ENCODE peak calls at places on chromosomes 2 and 18, in five cellular contexts. One of them, this sample, is unnamed.

GRCh38 chr2:65388626-65389390 is 43.6 kb downstream of the SPRED2 start:
- DNase-seq in HCT116: no peak
- DNase-seq in transverse colon: no peak
- DNase-seq in uterus: no peak
- DNase-seq in IMR-90: no peak
- DNase-seq in this sample: no peak

GRCh38 chr2:58122540-58122939 is 75.9 kb downstream of the VRK2 start:
- DNase-seq in uterus: no peak
- DNase-seq in IMR-90: no peak
- DNase-seq in transverse colon: no peak
- DNase-seq in HCT116: no peak
- DNase-seq in this sample: no peak

GRCh38 chr2:3097804-3098203 is 279.8 kb downstream of the EIPR1 start:
- DNase-seq in IMR-90: no peak
- DNase-seq in transverse colon: no peak
- DNase-seq in uterus: no peak
- DNase-seq in HCT116: no peak
- DNase-seq in this sample: no peak

GRCh38 chr2:212294816-212295215 is 243.8 kb downstream of the ERBB4 start:
- DNase-seq in HCT116: no peak
- DNase-seq in transverse colon: no peak
- DNase-seq in uterus: no peak
- DNase-seq in IMR-90: no peak
- DNase-seq in this sample: no peak

GRCh38 chr2:189601043-189601442 is 20.5 kb upstream of the SLC40A1 start:
- DNase-seq in IMR-90: peak; percentile 54
- DNase-seq in HCT116: no peak
- DNase-seq in uterus: no peak
- DNase-seq in transverse colon: no peak
- DNase-seq in this sample: no peak

GRCh38 chr2:127405252-127405605 is 13.0 kb upstream of the PROC start:
- DNase-seq in HCT116: no peak
- DNase-seq in IMR-90: no peak
- DNase-seq in uterus: no peak
- DNase-seq in transverse colon: no peak
- DNase-seq in this sample: no peak

GRCh38 chr2:168596881-168597280 is 140.8 kb downstream of the CERS6 start:
- DNase-seq in transverse colon: no peak
- DNase-seq in HCT116: peak; percentile 44
- DNase-seq in uterus: no peak
- DNase-seq in IMR-90: peak; percentile 17
- DNase-seq in this sample: no peak

GRCh38 chr18:23131693-23132319 is 3.5 kb upstream of the CABLES1 start:
- DNase-seq in HCT116: peak; percentile 73
- DNase-seq in IMR-90: peak; percentile 84
- DNase-seq in transverse colon: peak; percentile 64
- DNase-seq in uterus: peak; percentile 86
- DNase-seq in this sample: peak; percentile 63

GRCh38 chr18:910247-910646 is 5.6 kb downstream of the ADCYAP1 start:
- DNase-seq in HCT116: no peak
- DNase-seq in uterus: no peak
- DNase-seq in transverse colon: no peak
- DNase-seq in IMR-90: no peak
- DNase-seq in this sample: no peak

GRCh38 chr2:86054539-86055082 is 51.1 kb downstream of the POLR1A start:
- DNase-seq in HCT116: no peak
- DNase-seq in transverse colon: no peak
- DNase-seq in uterus: no peak
- DNase-seq in IMR-90: peak; percentile 52
- DNase-seq in this sample: no peak

GRCh38 chr2:25421289-25421688 is 79.6 kb upstream of the DNMT3A start:
- DNase-seq in IMR-90: no peak
- DNase-seq in transverse colon: no peak
- DNase-seq in uterus: no peak
- DNase-seq in HCT116: no peak
- DNase-seq in this sample: no peak

GRCh38 chr18:27057459-27058302 is 127.4 kb downstream of the CHST9 start:
- DNase-seq in IMR-90: no peak
- DNase-seq in HCT116: no peak
- DNase-seq in uterus: no peak
- DNase-seq in transverse colon: no peak
- DNase-seq in this sample: no peak

GRCh38 chr2:1603059-1603458 is 141.3 kb downstream of the PXDN start:
- DNase-seq in HCT116: no peak
- DNase-seq in uterus: no peak
- DNase-seq in IMR-90: no peak
- DNase-seq in transverse colon: no peak
- DNase-seq in this sample: peak; percentile 32

GRCh38 chr2:9781252-9781651 is 62.0 kb upstream of the TAF1B start:
- DNase-seq in uterus: no peak
- DNase-seq in transverse colon: no peak
- DNase-seq in IMR-90: no peak
- DNase-seq in HCT116: no peak
- DNase-seq in this sample: no peak

GRCh38 chr2:26088038-26088643 is 54.3 kb downstream of the RAB10 start:
- DNase-seq in HCT116: no peak
- DNase-seq in transverse colon: no peak
- DNase-seq in IMR-90: peak; percentile 36
- DNase-seq in uterus: no peak
- DNase-seq in this sample: no peak

GRCh38 chr2:128635361-128635900 is 316.8 kb upstream of the HS6ST1 start:
- DNase-seq in IMR-90: no peak
- DNase-seq in transverse colon: no peak
- DNase-seq in uterus: no peak
- DNase-seq in HCT116: no peak
- DNase-seq in this sample: peak; percentile 2

GRCh38 chr2:28570431-28570830 is 74.6 kb downstream of the PLB1 start:
- DNase-seq in uterus: no peak
- DNase-seq in HCT116: no peak
- DNase-seq in transverse colon: no peak
- DNase-seq in IMR-90: no peak
- DNase-seq in this sample: no peak

GRCh38 chr2:150279673-150280072 is 207.8 kb downstream of the RND3 start:
- DNase-seq in transverse colon: no peak
- DNase-seq in HCT116: no peak
- DNase-seq in uterus: no peak
- DNase-seq in IMR-90: no peak
- DNase-seq in this sample: no peak

GRCh38 chr2:73243884-73244570 is 9.9 kb downstream of the CCT7 start:
- DNase-seq in transverse colon: no peak
- DNase-seq in IMR-90: peak; percentile 63
- DNase-seq in uterus: no peak
- DNase-seq in HCT116: no peak
- DNase-seq in this sample: no peak

GRCh38 chr18:39969813-39970494 is 1985.1 kb upstream of the PIK3C3 start:
- DNase-seq in uterus: no peak
- DNase-seq in HCT116: no peak
- DNase-seq in IMR-90: no peak
- DNase-seq in transverse colon: no peak
- DNase-seq in this sample: no peak

GRCh38 chr2:164754157-164755093 is 87.2 kb downstream of the COBLL1 start:
- DNase-seq in uterus: no peak
- DNase-seq in IMR-90: no peak
- DNase-seq in transverse colon: peak; percentile 22
- DNase-seq in HCT116: no peak
- DNase-seq in this sample: no peak

GRCh38 chr2:43075906-43076585 is 150.4 kb downstream of the ZFP36L2 start:
- DNase-seq in HCT116: no peak
- DNase-seq in IMR-90: peak; percentile 86
- DNase-seq in transverse colon: no peak
- DNase-seq in uterus: peak; percentile 66
- DNase-seq in this sample: no peak

GRCh38 chr2:126657146-126657635 is 1.2 kb downstream of the GYPC start:
- DNase-seq in IMR-90: peak; percentile 98
- DNase-seq in uterus: peak; percentile 65
- DNase-seq in HCT116: no peak
- DNase-seq in transverse colon: peak; percentile 76
- DNase-seq in this sample: peak; percentile 41

GRCh38 chr2:126748188-126748760 is 92.3 kb downstream of the GYPC start:
- DNase-seq in HCT116: no peak
- DNase-seq in transverse colon: no peak
- DNase-seq in uterus: no peak
- DNase-seq in IMR-90: no peak
- DNase-seq in this sample: no peak

GRCh38 chr2:67260348-67261277 is 136.5 kb upstream of the ETAA1 start:
- DNase-seq in HCT116: no peak
- DNase-seq in uterus: peak; percentile 92
- DNase-seq in transverse colon: peak; percentile 56
- DNase-seq in IMR-90: peak; percentile 100
- DNase-seq in this sample: no peak

GRCh38 chr2:122300758-122301157 is 545.3 kb downstream of the TSN start:
- DNase-seq in transverse colon: no peak
- DNase-seq in uterus: no peak
- DNase-seq in HCT116: no peak
- DNase-seq in IMR-90: peak; percentile 2
- DNase-seq in this sample: no peak

GRCh38 chr2:233051241-233052149 is 8.6 kb upstream of the INPP5D start:
- DNase-seq in transverse colon: no peak
- DNase-seq in IMR-90: peak; percentile 24
- DNase-seq in uterus: peak; percentile 68
- DNase-seq in HCT116: no peak
- DNase-seq in this sample: no peak

GRCh38 chr2:29920130-29920577 is 1.2 kb downstream of the ALK start:
- DNase-seq in IMR-90: no peak
- DNase-seq in transverse colon: peak; percentile 12
- DNase-seq in uterus: no peak
- DNase-seq in HCT116: no peak
- DNase-seq in this sample: peak; percentile 65

GRCh38 chr2:69731147-69731546 is 10.8 kb upstream of the ANXA4 start:
- DNase-seq in transverse colon: no peak
- DNase-seq in uterus: no peak
- DNase-seq in IMR-90: no peak
- DNase-seq in HCT116: no peak
- DNase-seq in this sample: no peak

GRCh38 chr2:69729266-69729665 is 12.7 kb upstream of the ANXA4 start:
- DNase-seq in transverse colon: no peak
- DNase-seq in uterus: no peak
- DNase-seq in HCT116: no peak
- DNase-seq in IMR-90: no peak
- DNase-seq in this sample: no peak

GRCh38 chr2:69733338-69734039 is 8.4 kb upstream of the ANXA4 start:
- DNase-seq in IMR-90: peak; percentile 34
- DNase-seq in transverse colon: no peak
- DNase-seq in HCT116: no peak
- DNase-seq in uterus: no peak
- DNase-seq in this sample: no peak

GRCh38 chr2:69734040-69734611 is 7.8 kb upstream of the ANXA4 start:
- DNase-seq in HCT116: no peak
- DNase-seq in transverse colon: no peak
- DNase-seq in uterus: no peak
- DNase-seq in IMR-90: no peak
- DNase-seq in this sample: no peak

GRCh38 chr2:69731575-69731974 is 10.4 kb upstream of the ANXA4 start:
- DNase-seq in HCT116: no peak
- DNase-seq in uterus: no peak
- DNase-seq in IMR-90: no peak
- DNase-seq in transverse colon: no peak
- DNase-seq in this sample: no peak
- H3K4me3 ChIP-seq in HCT116: no peak overlapping the region
- H3K4me3 ChIP-seq in uterus: no peak overlapping the region
- H3K4me3 ChIP-seq in IMR-90: no peak overlapping the region
- H3K4me3 ChIP-seq in transverse colon: no peak overlapping the region
- H3K4me3 ChIP-seq in this sample: no peak overlapping the region

DNA sequence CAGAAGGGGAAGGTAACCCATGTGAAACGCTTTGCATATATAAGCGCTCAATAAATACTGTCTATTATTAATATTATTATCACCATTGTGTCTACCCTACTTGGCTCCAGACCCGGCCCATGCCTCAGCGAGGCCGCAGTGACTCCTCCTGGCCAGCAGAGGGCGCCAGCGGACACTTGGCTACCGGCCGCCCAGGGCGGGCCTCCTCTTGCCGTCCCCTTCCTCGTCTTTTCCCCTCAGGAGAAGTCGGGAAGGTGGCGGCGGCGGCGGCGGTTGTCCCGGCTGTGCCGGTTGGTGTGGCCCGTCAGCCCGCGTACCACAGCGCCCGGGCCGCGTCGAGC is at the start of gene AGFG1:
- DNase-seq in IMR-90: peak; percentile 67
- DNase-seq in transverse colon: peak; percentile 88
- DNase-seq in HCT116: peak; percentile 50
- DNase-seq in uterus: peak; percentile 70
- DNase-seq in this sample: peak; percentile 89
- TF ChIP-seq POLR2A in IMR-90: peak; percentile 81
- TF ChIP-seq POLR2A in transverse colon: peak; percentile 59
- TF ChIP-seq POLR2A in HCT116: no peak
- TF ChIP-seq POLR2A in uterus: peak; percentile 51
- TF ChIP-seq POLR2A in this sample: peak; percentile 84

GRCh38 chr2:105396254-105397024 is 2.4 kb downstream of the FHL2 start:
- DNase-seq in HCT116: peak; percentile 95
- DNase-seq in transverse colon: peak; percentile 78
- DNase-seq in uterus: peak; percentile 59
- DNase-seq in IMR-90: peak; percentile 98
- DNase-seq in this sample: no peak
- H3K4me3 ChIP-seq in HCT116: peak overlapping the region; percentile 92
- H3K4me3 ChIP-seq in transverse colon: no peak overlapping the region
- H3K4me3 ChIP-seq in uterus: peak overlapping the region; percentile 67
- H3K4me3 ChIP-seq in IMR-90: peak overlapping the region; percentile 99
- H3K4me3 ChIP-seq in this sample: no peak overlapping the region

GRCh38 chr18:41954827-41955613 is at the start of gene PIK3C3:
- DNase-seq in IMR-90: peak; percentile 98
- DNase-seq in uterus: peak; percentile 97
- DNase-seq in HCT116: peak; percentile 94
- DNase-seq in transverse colon: peak; percentile 98
- DNase-seq in this sample: peak; percentile 97
- TF ChIP-seq POLR2A in IMR-90: peak; percentile 87
- TF ChIP-seq POLR2A in uterus: no peak
- TF ChIP-seq POLR2A in HCT116: no peak
- TF ChIP-seq POLR2A in transverse colon: peak; percentile 57
- TF ChIP-seq POLR2A in this sample: peak; percentile 39

DNA sequence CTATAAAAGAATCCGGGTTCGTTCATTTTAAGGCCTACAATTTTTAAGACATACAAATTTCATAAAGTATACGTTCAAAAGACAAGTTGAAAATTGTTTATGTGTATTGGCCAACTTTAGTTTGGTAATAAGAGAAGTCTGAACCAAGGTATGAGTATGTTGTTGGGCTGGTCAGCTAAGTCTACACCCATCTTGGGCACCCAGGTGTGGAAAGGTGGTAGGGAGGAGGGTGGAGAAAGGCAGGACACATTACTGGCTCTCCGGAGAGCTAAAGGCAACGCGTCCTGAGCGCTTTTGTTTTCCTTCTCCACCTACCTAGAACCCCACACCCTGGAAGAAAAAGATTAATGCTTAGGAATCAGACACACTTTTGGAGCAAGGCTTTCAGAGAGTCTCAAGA is 899 bp upstream of the PELI1 start:
- DNase-seq in HCT116: no peak
- DNase-seq in IMR-90: no peak
- DNase-seq in transverse colon: no peak
- DNase-seq in uterus: no peak
- DNase-seq in this sample: no peak
- H3K4me3 ChIP-seq in HCT116: peak overlapping the region; percentile 74
- H3K4me3 ChIP-seq in IMR-90: no peak overlapping the region
- H3K4me3 ChIP-seq in transverse colon: no peak overlapping the region
- H3K4me3 ChIP-seq in uterus: no peak overlapping the region
- H3K4me3 ChIP-seq in this sample: no peak overlapping the region

This sample was measured in right lobe of liver.